ENCODE peak calls at places on chromosome 16, in four cellular contexts. R is HCT116, J is K562, T is H1. M is an unnamed sample.

GRCh38 chr16:66746682-66747081 is 4.7 kb downstream of the DYNC1LI2 start:
- DNase-seq in R (no peak), J (no peak), T (no peak), M (peak; percentile 71)

GRCh38 chr16:71919033-71919432 is 23.7 kb downstream of the IST1 start:
- DNase-seq in R (no peak), J (no peak), T (no peak), M (no peak)

GRCh38 chr16:86059253-86060171 is 160.6 kb downstream of the IRF8 start:
- DNase-seq in R (no peak), J (no peak), T (no peak), M (no peak)

GRCh38 chr16:72300892-72301291 is 128.9 kb upstream of the PMFBP1 start:
- DNase-seq in R (no peak), J (no peak), T (no peak), M (no peak)

GRCh38 chr16:11914759-11915643 is 755 bp downstream of the GSPT1 start:
- DNase-seq in R (no peak), J (peak; percentile 77), T (no peak), M (no peak)

GRCh38 chr16:4320571-4321137 is 4.8 kb downstream of the GLIS2 start:
- DNase-seq in R (no peak), J (no peak), T (no peak), M (no peak)

GRCh38 chr16:3767333-3767977 is 50.1 kb upstream of the TRAP1 start:
- DNase-seq in R (no peak), J (no peak), T (no peak), M (no peak)

GRCh38 chr16:25210758-25211157 is 6.0 kb upstream of the AQP8 start:
- DNase-seq in R (no peak), J (peak; percentile 54), T (no peak), M (no peak)

GRCh38 chr16:67150833-67151396 is at the start of gene B3GNT9:
- DNase-seq in R (no peak), J (peak; percentile 43), T (no peak), M (no peak)

GRCh38 chr16:24538756-24539294 is 541 bp upstream of the RBBP6 start:
- DNase-seq in R (no peak), J (no peak), T (no peak), M (no peak)

GRCh38 chr16:1460602-1461138 is 14.2 kb downstream of the CLCN7 start:
- DNase-seq in R (no peak), J (no peak), T (no peak), M (no peak)

GRCh38 chr16:67294927-67295326 is 15.6 kb downstream of the PLEKHG4 start:
- DNase-seq in R (no peak), J (no peak), T (no peak), M (no peak)

GRCh38 chr16:53775821-53776431 is 72.0 kb downstream of the FTO start:
- DNase-seq in R (no peak), J (no peak), T (no peak), M (no peak)

GRCh38 chr16:17273142-17273561 is 197.6 kb downstream of the XYLT1 start:
- DNase-seq in R (peak; percentile 69), J (no peak), T (no peak), M (no peak)

GRCh38 chr16:82936941-82937551 is 310.3 kb downstream of the CDH13 start:
- DNase-seq in R (no peak), J (no peak), T (no peak), M (no peak)

GRCh38 chr16:3214904-3215600 is 19.9 kb downstream of the ZNF200 start:
- DNase-seq in R (no peak), J (no peak), T (no peak), M (no peak)

GRCh38 chr16:70694517-70695218 is 8.8 kb upstream of the MTSS2 start:
- DNase-seq in R (no peak), J (no peak), T (no peak), M (no peak)

GRCh38 chr16:25692734-25693508 is 1.2 kb downstream of the HS3ST4 start:
- DNase-seq in R (no peak), J (no peak), T (no peak), M (no peak)

GRCh38 chr16:7391694-7392093 is 59.0 kb downstream of the RBFOX1 start:
- DNase-seq in R (no peak), J (no peak), T (no peak), M (no peak)

GRCh38 chr16:28549301-28549899 is 4.3 kb upstream of the SGF29 start:
- DNase-seq in R (peak; percentile 33), J (no peak), T (no peak), M (no peak)

DNA sequence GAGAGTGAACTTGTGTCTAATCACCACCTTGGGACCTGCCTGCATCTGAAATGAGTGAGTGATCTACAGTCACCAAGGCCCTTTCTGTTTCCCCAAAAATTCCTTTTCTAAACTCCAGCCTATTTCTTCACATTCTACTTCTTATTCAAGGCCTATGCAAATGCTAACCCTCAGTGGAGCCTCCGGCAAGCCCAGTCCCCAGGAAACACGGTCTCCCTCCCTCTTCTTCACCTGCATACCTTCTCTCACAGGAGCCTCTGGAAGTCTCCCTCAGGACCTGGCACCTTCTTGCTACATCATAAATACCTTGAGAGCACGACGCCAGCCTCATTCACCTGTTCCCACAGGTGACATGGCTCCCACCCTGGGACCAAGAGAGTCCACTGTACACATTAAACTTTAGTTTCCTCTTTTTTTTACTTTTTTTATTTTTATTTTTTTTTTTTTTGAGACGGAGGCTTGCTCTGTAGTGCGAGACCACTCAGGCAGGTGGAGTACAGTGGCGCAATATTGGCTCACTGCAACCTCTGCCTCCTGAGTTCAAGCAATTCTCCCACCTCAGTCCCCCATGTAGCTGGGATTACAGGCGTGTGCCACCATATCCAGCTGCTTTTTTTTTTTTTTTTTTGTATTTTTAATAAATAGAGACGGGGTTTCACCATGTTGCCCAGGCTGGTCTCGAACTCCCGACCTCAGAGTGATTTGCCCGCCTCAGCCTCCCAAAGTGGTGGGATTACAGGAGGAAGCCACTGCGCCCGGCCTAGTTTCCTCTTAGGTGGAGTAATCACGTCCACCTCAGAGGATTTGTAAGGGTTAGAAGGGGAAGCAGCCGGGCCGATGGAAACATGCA is 97.3 kb downstream of the ANKRD11 start:
- DNase-seq in R (no peak), J (no peak), T (peak; percentile 61), M (no peak)
- H3K4me3 ChIP-seq in R (no peak overlapping the region), J (no peak overlapping the region), T (no peak overlapping the region), M (no peak overlapping the region)

DNA sequence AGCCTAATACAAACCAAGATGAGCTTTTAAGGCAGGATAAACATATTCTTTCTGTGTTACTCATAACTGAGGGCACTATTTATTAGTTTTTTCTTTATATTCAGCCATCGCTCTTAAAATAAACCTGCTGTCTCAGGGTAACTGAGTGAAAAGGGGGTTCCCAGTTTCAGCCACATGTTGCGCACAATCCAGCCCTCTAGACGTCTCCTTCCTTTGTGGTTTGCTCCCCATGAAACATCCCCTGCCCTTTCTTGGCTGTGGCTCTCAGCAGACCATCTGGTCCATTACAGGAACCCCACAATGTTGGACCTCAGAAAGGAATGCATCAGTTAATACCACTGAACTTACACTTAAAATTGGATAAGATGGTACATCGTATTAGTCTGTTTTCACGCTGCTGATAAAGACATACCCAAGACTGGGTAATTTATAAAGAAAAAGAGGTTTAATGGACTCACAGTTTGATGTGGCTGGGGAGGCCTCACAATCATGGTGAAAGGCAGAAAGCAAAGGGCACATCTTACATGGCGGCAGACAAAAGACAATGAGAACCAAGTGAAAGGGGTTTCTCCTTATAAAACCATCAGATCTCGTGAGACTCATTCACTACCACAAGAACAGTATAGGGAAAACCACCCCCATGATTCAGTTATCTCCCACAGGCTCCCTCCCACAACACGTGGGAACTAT is 12.6 kb upstream of the IL21R start:
- DNase-seq in R (no peak), J (no peak), T (no peak), M (peak; percentile 84)
- TF ChIP-seq EGR1 in R (no peak), J (no peak), T (no peak), M (no peak)

GRCh38 chr16:68718596-68718995 is 18.5 kb upstream of the CDH1 start:
- DNase-seq in R (no peak), J (no peak), T (no peak), M (no peak)

GRCh38 chr16:68724797-68725196 is 12.3 kb upstream of the CDH1 start:
- DNase-seq in R (no peak), J (peak; percentile 64), T (no peak), M (no peak)

GRCh38 chr16:68717684-68718083 is 19.4 kb upstream of the CDH1 start:
- DNase-seq in R (no peak), J (no peak), T (no peak), M (no peak)

GRCh38 chr16:68719993-68720489 is 17.1 kb upstream of the CDH1 start:
- DNase-seq in R (no peak), J (no peak), T (no peak), M (peak; percentile 89)

DNA sequence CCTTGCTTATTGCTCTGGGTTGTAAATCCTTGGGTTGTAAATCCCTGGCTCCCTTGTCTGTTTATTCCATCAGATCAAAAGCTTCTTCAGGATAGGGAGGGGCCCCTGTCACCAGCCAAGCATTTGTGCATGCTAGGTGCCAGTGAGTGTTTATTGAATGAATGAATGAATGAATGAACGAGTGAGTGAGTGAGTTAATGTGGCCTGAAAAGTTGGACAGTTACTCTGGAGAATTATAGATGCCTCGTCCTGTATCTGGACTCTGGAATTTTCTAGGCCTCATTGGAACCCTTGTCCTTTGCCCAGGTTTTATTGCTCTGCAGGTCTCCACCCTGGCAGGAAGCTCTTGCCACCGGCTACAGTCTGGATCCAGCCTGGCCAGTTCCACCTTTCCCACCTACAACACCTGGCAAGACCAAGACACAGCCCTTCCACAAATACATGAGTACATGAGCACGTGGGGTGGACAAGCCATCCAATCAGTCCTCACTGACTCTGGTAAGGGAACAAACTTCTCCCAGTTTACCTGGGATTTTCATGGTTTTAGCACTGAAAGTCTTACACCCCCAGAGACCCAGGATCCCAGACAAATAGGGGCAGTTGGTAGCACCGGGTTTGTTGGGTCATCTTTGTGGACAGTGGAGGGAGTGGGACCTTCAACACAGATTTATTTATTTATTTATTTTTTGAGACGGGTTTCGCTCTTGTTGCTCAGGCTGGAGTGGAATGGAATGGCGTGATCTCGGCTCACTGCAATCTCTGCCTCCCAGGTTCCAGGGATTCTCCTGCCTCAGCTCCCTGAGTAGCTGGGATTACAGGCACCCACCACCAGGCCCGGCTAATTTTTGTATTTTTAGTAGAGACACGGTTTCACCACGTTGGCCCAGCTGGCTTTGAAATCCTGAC is 14.7 kb upstream of the CDH1 start:
- DNase-seq in R (no peak), J (no peak), T (no peak), M (no peak)
- TF ChIP-seq MAX in R (no peak), J (no peak), T (no peak), M (no peak)

GRCh38 chr16:57953857-57954256 is 17.1 kb downstream of the CNGB1 start:
- DNase-seq in R (no peak), J (no peak), T (no peak), M (no peak)

GRCh38 chr16:57956270-57956808 is 14.6 kb downstream of the CNGB1 start:
- DNase-seq in R (no peak), J (no peak), T (no peak), M (no peak)

GRCh38 chr16:57956924-57957323 is 14.0 kb downstream of the CNGB1 start:
- DNase-seq in R (no peak), J (no peak), T (no peak), M (no peak)

GRCh38 chr16:57957396-57958392 is 13.2 kb downstream of the CNGB1 start:
- DNase-seq in R (no peak), J (peak; percentile 51), T (no peak), M (no peak)

GRCh38 chr16:57955572-57955971 is 15.4 kb downstream of the CNGB1 start:
- DNase-seq in R (no peak), J (no peak), T (no peak), M (no peak)
- H3K4me3 ChIP-seq in R (no peak overlapping the region), J (no peak overlapping the region), T (no peak overlapping the region), M (no peak overlapping the region)

GRCh38 chr16:79372504-79373184 is 227.9 kb downstream of the MAF start:
- DNase-seq in R (no peak), J (no peak), T (no peak), M (no peak)
- TF ChIP-seq EGR1 in R (no peak), J (no peak), T (no peak), M (no peak)